ENCODE peak calls at places on chromosomes 2 and 18, in eight cellular contexts. T is A549, Y is WTC11, U is pancreas, I is endothelial cell, C is fibroblast of lung, B is upper lobe of right lung, R is coronary artery. P is an unnamed sample.

GRCh38 chr2:136437461-136437860 is 319.5 kb upstream of the CXCR4 start:
- DNase-seq in T (no peak), Y (no peak), U (no peak), I (no peak), C (no peak), B (no peak), R (no peak), P (no peak)

GRCh38 chr2:191699341-191699945 is 21.5 kb downstream of the NABP1 start:
- DNase-seq in T (no peak), Y (no peak), U (no peak), I (no peak), C (no peak), B (no peak), R (no peak), P (no peak)

GRCh38 chr2:100884145-100884621 is 64.2 kb downstream of the NPAS2 start:
- DNase-seq in T (no peak), Y (no peak), U (no peak), I (no peak), C (no peak), B (no peak), R (no peak), P (no peak)

GRCh38 chr2:216578325-216578724 is 54.9 kb upstream of the IGFBP2 start:
- DNase-seq in T (no peak), Y (no peak), U (no peak), I (no peak), C (peak; percentile 44), B (no peak), R (no peak), P (no peak)

GRCh38 chr2:160087854-160088745 is 25.7 kb upstream of the PLA2R1 start:
- DNase-seq in T (peak; percentile 62), Y (no peak), U (no peak), I (no peak), C (no peak), B (no peak), R (no peak), P (no peak)

GRCh38 chr2:145464901-145465300 is 945.0 kb upstream of the ZEB2 start:
- DNase-seq in T (no peak), Y (no peak), U (no peak), I (no peak), C (peak; percentile 28), B (no peak), R (no peak), P (no peak)

GRCh38 chr2:64667535-64667934 is 13.8 kb upstream of the SERTAD2 start:
- DNase-seq in T (no peak), Y (no peak), U (no peak), I (no peak), C (no peak), B (no peak), R (no peak), P (no peak)

GRCh38 chr2:222960126-222960525 is 91.9 kb upstream of the KCNE4 start:
- DNase-seq in T (no peak), Y (no peak), U (no peak), I (no peak), C (peak; percentile 75), B (no peak), R (no peak), P (no peak)

GRCh38 chr2:128444044-128444771 is 125.5 kb upstream of the HS6ST1 start:
- DNase-seq in T (no peak), Y (no peak), U (peak; percentile 33), I (peak; percentile 1), C (no peak), B (peak; percentile 40), R (peak; percentile 57), P (no peak)

GRCh38 chr18:13680612-13681011 is 45.7 kb downstream of the FAM210A start:
- DNase-seq in T (peak; percentile 38), Y (peak; percentile 54), U (no peak), I (peak; percentile 46), C (no peak), B (no peak), R (no peak), P (no peak)

GRCh38 chr2:85826990-85827878 is 61.6 kb downstream of the ST3GAL5 start:
- DNase-seq in T (peak; percentile 72), Y (peak; percentile 87), U (peak; percentile 88), I (peak; percentile 83), C (peak; percentile 43), B (peak; percentile 87), R (no peak), P (no peak)

GRCh38 chr2:237171396-237171795 is 85.7 kb downstream of the COPS8 start:
- DNase-seq in T (peak; percentile 76), Y (no peak), U (no peak), I (no peak), C (peak; percentile 95), B (no peak), R (no peak), P (peak; percentile 78)

GRCh38 chr18:51561821-51562220 is 364.3 kb upstream of the MEX3C start:
- DNase-seq in T (peak; percentile 13), Y (no peak), U (no peak), I (no peak), C (no peak), B (no peak), R (no peak), P (no peak)

GRCh38 chr2:41283079-41283765 is 764.6 kb upstream of the PKDCC start:
- DNase-seq in T (no peak), Y (no peak), U (no peak), I (no peak), C (peak; percentile 55), B (no peak), R (no peak), P (no peak)

GRCh38 chr2:55026202-55026601 is 24.0 kb downstream of the RTN4 start:
- DNase-seq in T (no peak), Y (no peak), U (no peak), I (no peak), C (no peak), B (no peak), R (no peak), P (no peak)

GRCh38 chr2:102321954-102322719 is 10.8 kb downstream of the IL1RL1 start:
- DNase-seq in T (no peak), Y (no peak), U (no peak), I (no peak), C (peak; percentile 52), B (no peak), R (no peak), P (no peak)

GRCh38 chr2:219615894-219616293 is 11.5 kb upstream of the SLC4A3 start:
- DNase-seq in T (no peak), Y (no peak), U (peak; percentile 67), I (no peak), C (no peak), B (no peak), R (no peak), P (no peak)

GRCh38 chr2:207683438-207683837 is 28.0 kb upstream of the CCNYL1 start:
- DNase-seq in T (peak; percentile 58), Y (no peak), U (no peak), I (no peak), C (no peak), B (no peak), R (no peak), P (no peak)

GRCh38 chr2:203758841-203759691 is 52.6 kb downstream of the CD28 start:
- DNase-seq in T (peak; percentile 48), Y (no peak), U (no peak), I (no peak), C (peak; percentile 84), B (no peak), R (no peak), P (no peak)

DNA sequence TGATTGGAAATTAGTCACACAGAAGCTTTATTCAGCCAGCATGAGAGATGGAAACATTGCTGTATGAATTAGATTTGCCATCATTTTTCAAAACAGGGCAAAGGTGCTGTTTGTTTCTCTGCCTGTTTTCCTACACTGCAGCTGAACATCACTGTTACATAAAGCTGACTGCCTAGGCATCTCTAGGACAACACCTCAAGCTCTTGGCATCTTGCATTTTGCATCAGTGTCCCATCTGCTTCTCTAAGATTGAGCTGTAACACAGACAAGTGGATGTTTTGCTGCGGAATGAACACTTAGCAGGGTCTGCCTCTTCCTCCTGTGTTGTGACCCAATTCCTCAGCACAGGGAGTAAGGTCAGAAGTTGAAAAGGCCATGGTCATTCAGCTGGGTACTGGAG is 4.9 kb downstream of the CCT7 start:
- DNase-seq in T (no peak), Y (no peak), U (no peak), I (no peak), C (no peak), B (no peak), R (no peak), P (no peak)
- TF ChIP-seq CTCF in T (no peak), Y (no peak), U (no peak), I (no peak), C (no peak), B (no peak), R (no peak), P (no peak)

DNA sequence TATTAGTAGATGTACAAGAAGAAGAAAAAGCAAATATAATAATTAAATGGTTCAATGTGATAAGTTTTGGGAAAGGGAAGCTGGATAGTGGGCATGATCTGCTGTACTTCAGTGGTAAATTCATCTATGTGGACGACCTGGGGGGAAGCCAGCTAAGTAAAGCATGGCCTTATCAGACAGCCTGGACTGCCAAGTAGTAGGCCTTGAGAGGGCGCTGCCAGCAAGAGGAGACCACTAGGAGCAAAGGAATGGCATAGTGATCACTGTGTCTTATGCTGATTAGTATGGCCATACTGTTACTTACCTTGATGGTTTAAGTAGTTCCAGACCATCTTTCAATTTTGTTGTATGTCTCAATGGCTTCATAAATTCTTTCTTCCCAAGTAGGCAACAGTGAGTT is 287.6 kb downstream of the SETBP1 start:
- DNase-seq in T (no peak), Y (peak; percentile 22), U (no peak), I (no peak), C (no peak), B (no peak), R (no peak), P (no peak)
- TF ChIP-seq CTCF in T (no peak), Y (no peak), U (no peak), I (no peak), C (no peak), B (no peak), R (no peak), P (no peak)

DNA sequence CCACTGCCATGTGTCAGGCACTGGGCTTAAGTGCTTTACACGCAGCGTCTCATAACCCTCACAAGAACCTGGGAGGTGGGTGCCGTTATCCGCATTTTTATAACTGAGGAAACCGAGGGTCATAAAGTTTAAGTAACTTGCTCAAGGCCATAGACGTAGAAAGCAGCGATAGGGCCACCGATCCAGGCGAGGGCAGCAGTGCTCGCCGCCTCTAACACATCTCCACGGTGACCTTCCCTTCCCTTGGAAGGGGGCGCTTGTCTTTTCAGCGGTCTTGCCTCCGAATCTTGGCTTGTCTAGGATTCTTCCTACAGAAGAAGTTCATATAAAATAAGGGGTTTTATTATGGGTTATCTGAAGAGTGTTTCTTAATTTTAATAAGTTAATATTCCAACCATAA is 186.6 kb downstream of the GBX2 start:
- DNase-seq in T (no peak), Y (peak; percentile 63), U (no peak), I (peak; percentile 35), C (no peak), B (no peak), R (no peak), P (no peak)
- TF ChIP-seq CTCF in T (no peak), Y (no peak), U (no peak), I (no peak), C (no peak), B (no peak), R (no peak), P (no peak)

GRCh38 chr2:143193121-143193520 is 63.9 kb downstream of the ARHGAP15 start:
- DNase-seq in T (no peak), Y (no peak), U (no peak), I (no peak), C (no peak), B (no peak), R (no peak), P (no peak)

DNA sequence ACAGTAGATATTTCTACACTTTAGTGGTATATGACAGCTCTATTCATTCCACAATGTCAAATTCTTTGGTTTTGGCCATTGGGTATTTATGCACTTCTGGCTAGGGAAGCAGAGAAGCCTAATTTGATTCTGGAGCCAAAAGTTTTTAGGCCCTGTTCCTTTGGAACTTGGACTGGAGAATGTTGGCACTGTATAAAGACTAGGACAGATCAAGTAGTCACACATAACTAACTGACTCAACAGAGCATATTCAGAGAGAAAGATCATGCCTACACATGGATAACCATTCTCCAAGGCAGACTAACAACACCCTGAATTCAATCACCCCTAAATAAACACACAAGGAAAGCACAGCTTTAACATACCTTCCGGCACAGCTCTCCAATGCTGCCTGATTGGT is 62.9 kb downstream of the ARHGAP15 start:
- DNase-seq in T (no peak), Y (no peak), U (no peak), I (no peak), C (no peak), B (no peak), R (no peak), P (no peak)
- TF ChIP-seq CTCF in T (no peak), Y (no peak), U (no peak), I (no peak), C (no peak), B (no peak), R (no peak), P (no peak)

P was measured in AG09319.